ENCODE peak calls at places on chromosomes 12 and 14, in seven cellular contexts. D is CD8-positive, alpha-beta T cell; G is PC-3; T is left lung; P is fibroblast of lung; U is mammary epithelial cell; I is uterus. L is an unnamed sample. For H3K4me1 and H3K36me3, the result is how much of the 10 kb centered on the place peaks cover.

GRCh38 chr12:69534389-69534822 is 50.9 kb upstream of the CCT2 start:
- DNase-seq in D (no peak), G (peak), T (no peak), P (peak), U (peak), I (peak), L (peak)

GRCh38 chr14:100652739-100653138 is 65.5 kb upstream of the BEGAIN start:
- DNase-seq in D (no peak), G (no peak), T (no peak), P (no peak), U (no peak), I (no peak), L (no peak)

GRCh38 chr12:40271981-40272664 is 47.3 kb downstream of the LRRK2 start:
- DNase-seq in D (no peak), G (no peak), T (no peak), P (no peak), U (no peak), I (no peak), L (peak)

GRCh38 chr12:121060149-121061001 is 21.3 kb upstream of the OASL start:
- DNase-seq in D (peak), G (peak), T (no peak), P (peak), U (no peak), I (no peak), L (peak)

GRCh38 chr14:105029402-105029801 is 8.5 kb upstream of the CDCA4 start:
- DNase-seq in D (no peak), G (no peak), T (peak), P (no peak), U (no peak), I (no peak), L (no peak)

GRCh38 chr12:75784591-75784990 is 247.0 kb downstream of the PHLDA1 start:
- DNase-seq in D (no peak), G (peak), T (no peak), P (no peak), U (peak), I (no peak), L (no peak)

GRCh38 chr14:99346470-99347080 is 74.6 kb upstream of the BCL11B start:
- DNase-seq in D (no peak), G (no peak), T (no peak), P (no peak), U (no peak), I (no peak), L (no peak)

GRCh38 chr12:49868952-49869815 is 26.3 kb upstream of the BCDIN3D start:
- DNase-seq in D (no peak), G (no peak), T (peak), P (peak), U (no peak), I (peak), L (no peak)

GRCh38 chr12:89827592-89827991 is 119.0 kb upstream of the ATP2B1 start:
- DNase-seq in D (no peak), G (no peak), T (no peak), P (no peak), U (no peak), I (no peak), L (no peak)

GRCh38 chr12:52171950-52172512 is 19.8 kb downstream of the KRT80 start:
- DNase-seq in D (no peak), G (peak), T (peak), P (peak), U (peak), I (no peak), L (peak)

GRCh38 chr12:124928095-124928911 is 13.9 kb upstream of the UBC start:
- DNase-seq in D (peak), G (peak), T (peak), P (peak), U (peak), I (peak), L (no peak)

GRCh38 chr12:75913502-75914110 is 118.0 kb downstream of the PHLDA1 start:
- DNase-seq in D (no peak), G (no peak), T (no peak), P (peak), U (no peak), I (no peak), L (no peak)

GRCh38 chr12:42707312-42707711 is 117.8 kb upstream of the PRICKLE1 start:
- DNase-seq in D (no peak), G (no peak), T (no peak), P (no peak), U (no peak), I (no peak), L (no peak)

GRCh38 chr12:52800259-52800917 is 4.5 kb upstream of the KRT3 start:
- DNase-seq in D (no peak), G (no peak), T (no peak), P (no peak), U (no peak), I (no peak), L (peak)

GRCh38 chr12:59040651-59041050 is 120.3 kb upstream of the LRIG3 start:
- DNase-seq in D (no peak), G (peak), T (no peak), P (peak), U (peak), I (peak), L (no peak)

GRCh38 chr14:67820428-67820881 is 876 bp downstream of the RAD51B start:
- DNase-seq in D (no peak), G (peak), T (no peak), P (peak), U (peak), I (no peak), L (peak)

GRCh38 chr14:71923471-71923870 is 8.8 kb upstream of the RGS6 start:
- DNase-seq in D (no peak), G (no peak), T (no peak), P (no peak), U (no peak), I (no peak), L (no peak)

GRCh38 chr12:16307843-16308475 is 30.5 kb upstream of the SLC15A5 start:
- DNase-seq in D (no peak), G (no peak), T (no peak), P (no peak), U (no peak), I (no peak), L (no peak)

GRCh38 chr12:80364056-80364455 is 80.0 kb upstream of the PTPRQ start:
- DNase-seq in D (no peak), G (peak), T (no peak), P (peak), U (peak), I (no peak), L (no peak)

GRCh38 chr12:10595881-10596280 is 17.5 kb downstream of the MAGOHB start:
- DNase-seq in D (no peak), G (no peak), T (no peak), P (no peak), U (no peak), I (no peak), L (no peak)

GRCh38 chr14:21106191-21106505 is 5.3 kb downstream of the TMEM253 start:
- DNase-seq in D (no peak), G (no peak), T (no peak), P (no peak), U (peak), I (no peak), L (no peak)

GRCh38 chr14:43789458-43789857 is 717.6 kb downstream of the FSCB start:
- DNase-seq in D (no peak), G (peak), T (no peak), P (no peak), U (no peak), I (no peak), L (no peak)

GRCh38 chr12:108610856-108611605 is 13.1 kb upstream of the TMEM119 start:
- DNase-seq in D (no peak), G (no peak), T (peak), P (no peak), U (no peak), I (no peak), L (no peak)

GRCh38 chr12:107468182-107468581 is 217.4 kb upstream of the PWP1 start:
- DNase-seq in D (no peak), G (no peak), T (no peak), P (peak), U (no peak), I (no peak), L (no peak)

GRCh38 chr12:111597731-111598636 is 1.1 kb downstream of the ATXN2 start:
- DNase-seq in D (peak), G (peak), T (peak), P (peak), U (peak), I (peak), L (no peak)

GRCh38 chr12:80445083-80445482 is 1.0 kb downstream of the PTPRQ start:
- DNase-seq in D (no peak), G (no peak), T (no peak), P (peak), U (no peak), I (no peak), L (no peak)

GRCh38 chr12:47717046-47717442 is 8.2 kb downstream of the ENDOU start:
- DNase-seq in D (no peak), G (no peak), T (no peak), P (no peak), U (no peak), I (no peak), L (no peak)

GRCh38 chr14:87231336-87232026 is 761.5 kb downstream of the GALC start:
- DNase-seq in D (no peak), G (no peak), T (no peak), P (peak), U (peak), I (no peak), L (no peak)

GRCh38 chr12:112357214-112357613 is 25.0 kb downstream of the HECTD4 start:
- DNase-seq in D (no peak), G (no peak), T (no peak), P (no peak), U (no peak), I (no peak), L (no peak)

GRCh38 chr12:1539135-1539534 is 55.2 kb downstream of the FBXL14 start:
- DNase-seq in D (no peak), G (no peak), T (no peak), P (no peak), U (no peak), I (no peak), L (no peak)

GRCh38 chr14:102589761-102590290 is 2.6 kb upstream of the RCOR1 start:
- DNase-seq in D (no peak), G (no peak), T (peak), P (no peak), U (no peak), I (no peak), L (no peak)

GRCh38 chr12:120399531-120399930 is 30.6 kb upstream of the MSI1 start:
- DNase-seq in D (no peak), G (peak), T (no peak), P (peak), U (no peak), I (no peak), L (peak)

GRCh38 chr14:34596891-34597290 is 33.1 kb downstream of the SNX6 start:
- DNase-seq in D (no peak), G (no peak), T (no peak), P (no peak), U (no peak), I (no peak), L (no peak)

GRCh38 chr12:2644678-2645405 is 149.9 kb upstream of the FKBP4 start:
- DNase-seq in D (no peak), G (no peak), T (no peak), P (no peak), U (no peak), I (no peak), L (no peak)

GRCh38 chr12:132185698-132186097 is 41.4 kb downstream of the NOC4L start:
- DNase-seq in D (peak), G (no peak), T (peak), P (no peak), U (no peak), I (no peak), L (no peak)
- H3K4me3 ChIP-seq in D (peak), G (no peak), T (no peak), P (no peak), U (no peak), I (no peak), L (no peak)

DNA sequence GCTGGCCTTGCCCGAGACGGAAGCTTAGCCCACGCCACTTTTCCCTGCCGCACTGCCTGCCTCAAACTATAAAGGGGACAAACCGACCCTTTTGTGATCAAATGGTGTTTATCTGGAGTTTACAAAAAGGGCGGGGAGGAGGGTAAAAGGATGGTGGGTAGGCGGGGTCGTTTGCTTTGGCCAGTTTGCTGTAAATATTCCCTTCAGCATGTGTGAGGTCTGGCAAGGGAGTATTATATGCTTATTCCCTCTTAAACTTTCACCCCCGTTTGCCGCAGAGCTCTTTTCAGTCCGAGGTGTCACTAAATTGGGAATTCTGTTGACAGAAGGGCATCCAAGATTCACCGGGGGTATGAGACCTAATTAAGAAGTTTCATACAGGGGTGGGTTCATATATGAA is 3.8 kb upstream of the TBX3 start:
- DNase-seq in D (no peak), G (no peak), T (no peak), P (no peak), U (no peak), I (no peak), L (no peak)
- H3K4me1 ChIP-seq in D (under half), G (under half), T (under half), P (under half), U (under half), I (under half), L (under half)

DNA sequence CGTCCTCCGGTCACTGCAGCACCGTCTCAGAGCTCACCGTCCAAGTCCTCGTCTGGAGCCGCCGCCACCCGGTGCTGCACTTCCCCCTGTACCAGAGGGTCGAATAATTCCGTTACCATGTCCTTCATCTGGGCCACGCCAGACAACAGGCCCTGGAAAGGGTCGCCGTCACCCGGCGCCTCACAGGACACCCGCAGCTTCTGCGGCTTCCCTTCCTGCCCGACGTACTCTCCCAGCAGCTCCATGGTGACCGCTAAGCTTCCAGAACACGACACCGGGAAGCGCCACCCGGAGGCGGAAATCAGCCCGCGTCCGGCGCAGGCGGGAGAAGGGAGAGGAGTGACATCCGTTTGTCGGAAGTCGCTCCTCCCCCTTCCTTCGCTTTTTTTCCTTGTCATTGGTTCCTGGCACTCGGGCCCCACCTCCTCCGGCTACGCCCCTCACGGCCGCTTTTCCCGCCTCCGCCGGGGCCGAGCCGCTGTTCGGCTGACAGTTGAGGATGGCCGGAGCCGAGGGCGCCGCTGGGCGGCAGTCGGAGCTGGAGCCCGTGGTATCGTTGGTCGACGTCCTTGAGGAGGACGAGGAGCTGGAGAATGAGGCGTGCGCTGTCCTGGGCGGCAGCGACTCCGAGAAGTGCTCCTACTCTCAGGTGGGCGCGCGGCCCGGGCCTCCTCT is at the start of the genes GON7 and UBR7:
- DNase-seq in D (peak), G (peak), T (peak), P (peak), U (peak), I (peak), L (peak)
- H3K36me3 ChIP-seq in D (under half), G (under half), T (under half), P (under half), U (under half), I (under half), L (under half)

GRCh38 chr12:104720346-104721064 is 237.6 kb downstream of the SLC41A2 start:
- DNase-seq in D (peak), G (no peak), T (no peak), P (peak), U (no peak), I (no peak), L (no peak)
- H3K4me3 ChIP-seq in D (peak), G (no peak), T (no peak), P (peak), U (no peak), I (no peak), L (no peak)

DNA sequence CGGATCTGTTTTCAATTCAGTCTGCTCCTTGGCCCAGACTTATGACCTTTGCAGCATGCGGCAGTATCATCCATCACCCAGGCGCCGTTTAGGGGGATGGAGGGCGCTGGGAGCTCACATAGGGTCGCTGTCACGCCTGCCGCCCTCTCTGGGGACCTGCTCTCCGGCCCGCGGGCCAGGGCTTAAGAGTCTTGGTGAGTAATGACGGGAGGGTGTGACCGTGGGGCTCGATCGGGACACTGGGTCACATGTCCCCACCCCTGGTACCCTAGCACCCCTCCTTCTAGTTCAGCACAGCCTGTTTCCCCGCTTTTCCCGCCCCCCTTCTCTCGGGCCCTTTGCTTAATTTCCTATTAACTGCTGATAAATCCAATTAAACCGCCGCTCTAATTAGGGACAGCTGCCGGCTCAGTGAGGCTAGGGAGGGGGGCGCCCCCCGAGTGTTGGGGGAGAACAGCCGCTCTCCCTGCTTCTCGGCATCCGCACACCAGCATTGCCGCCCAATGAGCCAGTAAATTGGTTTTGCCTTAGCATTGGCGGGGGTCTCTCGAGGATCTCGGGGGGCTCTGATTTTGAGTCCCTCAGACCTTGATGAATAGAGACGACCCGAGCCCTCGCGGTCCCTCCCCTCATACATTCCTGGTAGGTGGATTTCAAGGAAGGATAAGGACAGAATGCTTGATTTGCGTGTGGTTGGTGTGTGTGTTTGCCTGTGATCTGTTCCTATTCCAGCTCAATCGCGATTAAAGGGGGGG is 9.3 kb downstream of the STAC3 start:
- DNase-seq in D (no peak), G (no peak), T (peak), P (no peak), U (no peak), I (no peak), L (no peak)
- H3K4me1 ChIP-seq in D (half or more), G (under half), T (under half), P (under half), U (under half), I (under half), L (under half)

GRCh38 chr14:93239869-93240677 is 33.0 kb downstream of the UBR7 start:
- DNase-seq in D (no peak), G (peak), T (no peak), P (peak), U (peak), I (no peak), L (no peak)
- H3K36me3 ChIP-seq in D (under half), G (under half), T (half or more), P (under half), U (under half), I (under half), L (under half)

DNA sequence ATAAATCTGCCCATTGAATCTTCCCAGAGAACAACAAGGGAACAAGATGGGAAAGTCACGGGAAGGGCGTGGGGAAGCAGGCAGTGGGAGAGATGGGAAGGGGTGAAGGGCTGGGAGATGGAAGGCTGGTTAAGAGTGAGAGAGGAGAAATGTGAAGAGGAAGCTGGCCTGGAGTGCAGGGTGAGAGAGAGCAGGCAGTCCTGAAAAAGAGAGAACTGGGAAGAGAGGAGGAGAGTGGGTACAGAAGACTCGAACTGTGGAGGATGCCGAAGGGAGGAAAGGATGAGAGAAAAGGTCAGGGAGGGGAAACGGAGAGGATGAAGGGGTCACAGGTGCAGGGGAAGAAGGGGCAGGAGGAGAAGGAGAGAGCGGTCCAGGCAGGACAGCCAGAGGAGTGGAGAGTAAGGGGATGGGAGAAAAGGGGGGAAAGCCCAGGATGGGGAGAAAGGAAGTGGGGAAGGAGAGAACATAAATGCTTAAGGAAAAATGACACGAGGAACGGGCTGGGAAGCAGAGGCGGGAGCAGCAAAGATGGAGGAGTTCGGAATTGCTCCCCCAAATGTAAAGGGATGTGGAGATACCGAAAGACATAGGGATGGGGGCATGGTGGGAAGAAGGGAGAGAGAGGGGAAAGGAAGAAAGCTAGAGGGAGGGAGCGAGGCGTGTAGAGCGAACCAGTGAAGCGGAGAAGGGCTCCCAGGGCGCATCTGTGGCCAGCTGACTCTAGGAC is 1.2 kb downstream of the PIANP start:
- DNase-seq in D (no peak), G (no peak), T (no peak), P (no peak), U (no peak), I (no peak), L (no peak)
- H3K4me3 ChIP-seq in D (no peak), G (no peak), T (no peak), P (peak), U (no peak), I (peak), L (peak)

GRCh38 chr12:66695130-66695529 is 16.3 kb upstream of the GRIP1 start:
- DNase-seq in D (no peak), G (no peak), T (no peak), P (no peak), U (no peak), I (no peak), L (no peak)

GRCh38 chr12:66694666-66695065 is 15.8 kb upstream of the GRIP1 start:
- DNase-seq in D (no peak), G (no peak), T (no peak), P (no peak), U (no peak), I (no peak), L (no peak)

GRCh38 chr12:66692986-66693385 is 14.1 kb upstream of the GRIP1 start:
- DNase-seq in D (no peak), G (no peak), T (no peak), P (no peak), U (no peak), I (no peak), L (no peak)

GRCh38 chr12:66693901-66694513 is 15.1 kb upstream of the GRIP1 start:
- DNase-seq in D (peak), G (peak), T (no peak), P (peak), U (peak), I (no peak), L (peak)

DNA sequence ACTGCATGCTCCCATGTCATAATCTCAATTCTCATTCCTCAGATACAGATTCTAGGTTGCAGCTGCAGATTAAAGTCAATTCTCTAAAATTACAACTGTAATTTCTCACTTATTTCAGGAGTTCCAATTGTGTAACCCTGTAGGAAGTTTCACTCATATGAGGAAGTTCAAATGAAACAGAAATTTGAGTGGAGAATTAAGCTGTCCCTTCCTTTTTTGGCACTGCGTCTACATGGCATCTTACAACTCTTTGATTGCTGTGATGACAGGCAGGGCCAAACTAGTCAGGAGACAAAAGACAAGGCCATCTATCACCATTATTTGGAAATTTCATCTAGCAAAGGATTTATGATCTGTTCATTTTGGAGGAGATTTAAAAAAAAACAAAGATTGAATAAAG is 13.3 kb upstream of the GRIP1 start:
- DNase-seq in D (no peak), G (no peak), T (no peak), P (no peak), U (no peak), I (no peak), L (no peak)
- H3K4me1 ChIP-seq in D (under half), G (under half), T (under half), P (under half), U (under half), I (under half), L (under half)